ENCODE peak calls at places on chromosome 1, in six cellular contexts. One of them, this sample, is unnamed.
A peak's percentile ranks its signal among the peaks of the same experiment; 100 is the strongest.

GRCh38 chr1:182699673-182700350 is 15.4 kb upstream of the RGS8 start:
- DNase-seq in Panc1: no peak
- DNase-seq in colonic mucosa: no peak
- DNase-seq in stimulated activated CD8-positive, alpha-beta memory T cell treated with anti-CD3 and anti-CD28 coated beads, Interleukin-15, amount 100 ng/mL, for 1 hour: no peak
- DNase-seq in body of pancreas: no peak
- DNase-seq in stomach: no peak
- DNase-seq in this sample: no peak

GRCh38 chr1:221576268-221576667 is 165.6 kb downstream of the DUSP10 start:
- DNase-seq in Panc1: no peak
- DNase-seq in colonic mucosa: no peak
- DNase-seq in stimulated activated CD8-positive, alpha-beta memory T cell treated with anti-CD3 and anti-CD28 coated beads, Interleukin-15, amount 100 ng/mL, for 1 hour: no peak
- DNase-seq in body of pancreas: no peak
- DNase-seq in stomach: no peak
- DNase-seq in this sample: no peak

GRCh38 chr1:56334027-56334426 is 245.3 kb downstream of the PLPP3 start:
- DNase-seq in Panc1: no peak
- DNase-seq in colonic mucosa: no peak
- DNase-seq in stimulated activated CD8-positive, alpha-beta memory T cell treated with anti-CD3 and anti-CD28 coated beads, Interleukin-15, amount 100 ng/mL, for 1 hour: no peak
- DNase-seq in body of pancreas: no peak
- DNase-seq in stomach: no peak
- DNase-seq in this sample: no peak

GRCh38 chr1:86197206-86197855 is 40.8 kb upstream of the COL24A1 start:
- DNase-seq in Panc1: no peak
- DNase-seq in colonic mucosa: no peak
- DNase-seq in stimulated activated CD8-positive, alpha-beta memory T cell treated with anti-CD3 and anti-CD28 coated beads, Interleukin-15, amount 100 ng/mL, for 1 hour: no peak
- DNase-seq in body of pancreas: no peak
- DNase-seq in stomach: no peak
- DNase-seq in this sample: no peak

GRCh38 chr1:28313710-28314510 is 14.9 kb upstream of the MED18 start:
- DNase-seq in Panc1: peak; percentile 51
- DNase-seq in colonic mucosa: peak; percentile 46
- DNase-seq in stimulated activated CD8-positive, alpha-beta memory T cell treated with anti-CD3 and anti-CD28 coated beads, Interleukin-15, amount 100 ng/mL, for 1 hour: no peak
- DNase-seq in body of pancreas: peak; percentile 80
- DNase-seq in stomach: peak; percentile 73
- DNase-seq in this sample: peak; percentile 23

GRCh38 chr1:160733933-160734332 is 5.1 kb upstream of the SLAMF7 start:
- DNase-seq in Panc1: no peak
- DNase-seq in colonic mucosa: no peak
- DNase-seq in stimulated activated CD8-positive, alpha-beta memory T cell treated with anti-CD3 and anti-CD28 coated beads, Interleukin-15, amount 100 ng/mL, for 1 hour: no peak
- DNase-seq in body of pancreas: no peak
- DNase-seq in stomach: no peak
- DNase-seq in this sample: no peak

GRCh38 chr1:181097242-181097641 is 8.7 kb downstream of the IER5 start:
- DNase-seq in Panc1: no peak
- DNase-seq in colonic mucosa: no peak
- DNase-seq in stimulated activated CD8-positive, alpha-beta memory T cell treated with anti-CD3 and anti-CD28 coated beads, Interleukin-15, amount 100 ng/mL, for 1 hour: no peak
- DNase-seq in body of pancreas: no peak
- DNase-seq in stomach: no peak
- DNase-seq in this sample: no peak

GRCh38 chr1:30727796-30728195 is 4.4 kb upstream of the MATN1 start:
- DNase-seq in Panc1: no peak
- DNase-seq in colonic mucosa: no peak
- DNase-seq in stimulated activated CD8-positive, alpha-beta memory T cell treated with anti-CD3 and anti-CD28 coated beads, Interleukin-15, amount 100 ng/mL, for 1 hour: no peak
- DNase-seq in body of pancreas: no peak
- DNase-seq in stomach: no peak
- DNase-seq in this sample: no peak

GRCh38 chr1:32179443-32180185 is at the start of gene TXLNA:
- DNase-seq in Panc1: peak; percentile 63
- DNase-seq in colonic mucosa: peak; percentile 96
- DNase-seq in stimulated activated CD8-positive, alpha-beta memory T cell treated with anti-CD3 and anti-CD28 coated beads, Interleukin-15, amount 100 ng/mL, for 1 hour: peak; percentile 72
- DNase-seq in body of pancreas: peak; percentile 92
- DNase-seq in stomach: peak; percentile 95
- DNase-seq in this sample: peak; percentile 63

GRCh38 chr1:82775402-82776000 is 974.8 kb downstream of the ADGRL2 start:
- DNase-seq in Panc1: peak; percentile 15
- DNase-seq in colonic mucosa: peak; percentile 23
- DNase-seq in stimulated activated CD8-positive, alpha-beta memory T cell treated with anti-CD3 and anti-CD28 coated beads, Interleukin-15, amount 100 ng/mL, for 1 hour: no peak
- DNase-seq in body of pancreas: peak; percentile 55
- DNase-seq in stomach: no peak
- DNase-seq in this sample: no peak

GRCh38 chr1:161374373-161374772 is 6.7 kb upstream of the CFAP126 start:
- DNase-seq in Panc1: no peak
- DNase-seq in colonic mucosa: no peak
- DNase-seq in stimulated activated CD8-positive, alpha-beta memory T cell treated with anti-CD3 and anti-CD28 coated beads, Interleukin-15, amount 100 ng/mL, for 1 hour: no peak
- DNase-seq in body of pancreas: no peak
- DNase-seq in stomach: no peak
- DNase-seq in this sample: no peak

GRCh38 chr1:55868026-55868425 is 652.9 kb upstream of the USP24 start:
- DNase-seq in Panc1: no peak
- DNase-seq in colonic mucosa: no peak
- DNase-seq in stimulated activated CD8-positive, alpha-beta memory T cell treated with anti-CD3 and anti-CD28 coated beads, Interleukin-15, amount 100 ng/mL, for 1 hour: no peak
- DNase-seq in body of pancreas: no peak
- DNase-seq in stomach: no peak
- DNase-seq in this sample: no peak

GRCh38 chr1:180994262-180994661 is 28.4 kb downstream of the STX6 start:
- DNase-seq in Panc1: no peak
- DNase-seq in colonic mucosa: no peak
- DNase-seq in stimulated activated CD8-positive, alpha-beta memory T cell treated with anti-CD3 and anti-CD28 coated beads, Interleukin-15, amount 100 ng/mL, for 1 hour: no peak
- DNase-seq in body of pancreas: no peak
- DNase-seq in stomach: no peak
- DNase-seq in this sample: no peak

GRCh38 chr1:240820816-240821215 is 208.9 kb upstream of the GREM2 start:
- DNase-seq in Panc1: no peak
- DNase-seq in colonic mucosa: no peak
- DNase-seq in stimulated activated CD8-positive, alpha-beta memory T cell treated with anti-CD3 and anti-CD28 coated beads, Interleukin-15, amount 100 ng/mL, for 1 hour: no peak
- DNase-seq in body of pancreas: no peak
- DNase-seq in stomach: no peak
- DNase-seq in this sample: no peak

GRCh38 chr1:193498088-193498605 is 311.7 kb upstream of the B3GALT2 start:
- DNase-seq in Panc1: no peak
- DNase-seq in colonic mucosa: no peak
- DNase-seq in stimulated activated CD8-positive, alpha-beta memory T cell treated with anti-CD3 and anti-CD28 coated beads, Interleukin-15, amount 100 ng/mL, for 1 hour: no peak
- DNase-seq in body of pancreas: no peak
- DNase-seq in stomach: no peak
- DNase-seq in this sample: no peak

GRCh38 chr1:63659448-63659847 is 66.2 kb downstream of the PGM1 start:
- DNase-seq in Panc1: no peak
- DNase-seq in colonic mucosa: no peak
- DNase-seq in stimulated activated CD8-positive, alpha-beta memory T cell treated with anti-CD3 and anti-CD28 coated beads, Interleukin-15, amount 100 ng/mL, for 1 hour: no peak
- DNase-seq in body of pancreas: no peak
- DNase-seq in stomach: no peak
- DNase-seq in this sample: no peak

GRCh38 chr1:226292874-226293552 is 16.0 kb downstream of the LIN9 start:
- DNase-seq in Panc1: no peak
- DNase-seq in colonic mucosa: no peak
- DNase-seq in stimulated activated CD8-positive, alpha-beta memory T cell treated with anti-CD3 and anti-CD28 coated beads, Interleukin-15, amount 100 ng/mL, for 1 hour: no peak
- DNase-seq in body of pancreas: no peak
- DNase-seq in stomach: no peak
- DNase-seq in this sample: no peak

GRCh38 chr1:104706631-104707147 is 957.0 kb downstream of the AMY1C start:
- DNase-seq in Panc1: no peak
- DNase-seq in colonic mucosa: no peak
- DNase-seq in stimulated activated CD8-positive, alpha-beta memory T cell treated with anti-CD3 and anti-CD28 coated beads, Interleukin-15, amount 100 ng/mL, for 1 hour: no peak
- DNase-seq in body of pancreas: no peak
- DNase-seq in stomach: no peak
- DNase-seq in this sample: peak; percentile 24

GRCh38 chr1:158999301-159000069 is 10.2 kb upstream of the IFI16 start:
- DNase-seq in Panc1: no peak
- DNase-seq in colonic mucosa: peak; percentile 67
- DNase-seq in stimulated activated CD8-positive, alpha-beta memory T cell treated with anti-CD3 and anti-CD28 coated beads, Interleukin-15, amount 100 ng/mL, for 1 hour: no peak
- DNase-seq in body of pancreas: peak; percentile 28
- DNase-seq in stomach: no peak
- DNase-seq in this sample: no peak

GRCh38 chr1:157069596-157069995 is 24.1 kb upstream of the ARHGEF11 start:
- DNase-seq in Panc1: no peak
- DNase-seq in colonic mucosa: no peak
- DNase-seq in stimulated activated CD8-positive, alpha-beta memory T cell treated with anti-CD3 and anti-CD28 coated beads, Interleukin-15, amount 100 ng/mL, for 1 hour: no peak
- DNase-seq in body of pancreas: no peak
- DNase-seq in stomach: no peak
- DNase-seq in this sample: no peak

GRCh38 chr1:2070016-2070415 is 19.8 kb downstream of the PRKCZ start:
- DNase-seq in Panc1: no peak
- DNase-seq in colonic mucosa: no peak
- DNase-seq in stimulated activated CD8-positive, alpha-beta memory T cell treated with anti-CD3 and anti-CD28 coated beads, Interleukin-15, amount 100 ng/mL, for 1 hour: no peak
- DNase-seq in body of pancreas: no peak
- DNase-seq in stomach: no peak
- DNase-seq in this sample: no peak

GRCh38 chr1:6691507-6691906 is 10.1 kb downstream of the DNAJC11 start:
- DNase-seq in Panc1: no peak
- DNase-seq in colonic mucosa: no peak
- DNase-seq in stimulated activated CD8-positive, alpha-beta memory T cell treated with anti-CD3 and anti-CD28 coated beads, Interleukin-15, amount 100 ng/mL, for 1 hour: no peak
- DNase-seq in body of pancreas: no peak
- DNase-seq in stomach: no peak
- DNase-seq in this sample: no peak

GRCh38 chr1:15595809-15596730 is 11.2 kb upstream of the AGMAT start:
- DNase-seq in Panc1: no peak
- DNase-seq in colonic mucosa: no peak
- DNase-seq in stimulated activated CD8-positive, alpha-beta memory T cell treated with anti-CD3 and anti-CD28 coated beads, Interleukin-15, amount 100 ng/mL, for 1 hour: no peak
- DNase-seq in body of pancreas: no peak
- DNase-seq in stomach: no peak
- DNase-seq in this sample: no peak

GRCh38 chr1:15662539-15662938 is 21.6 kb upstream of the PLEKHM2 start:
- DNase-seq in Panc1: no peak
- DNase-seq in colonic mucosa: no peak
- DNase-seq in stimulated activated CD8-positive, alpha-beta memory T cell treated with anti-CD3 and anti-CD28 coated beads, Interleukin-15, amount 100 ng/mL, for 1 hour: no peak
- DNase-seq in body of pancreas: no peak
- DNase-seq in stomach: no peak
- DNase-seq in this sample: no peak

GRCh38 chr1:87155180-87155579 is 173.5 kb upstream of the LMO4 start:
- DNase-seq in Panc1: no peak
- DNase-seq in colonic mucosa: no peak
- DNase-seq in stimulated activated CD8-positive, alpha-beta memory T cell treated with anti-CD3 and anti-CD28 coated beads, Interleukin-15, amount 100 ng/mL, for 1 hour: no peak
- DNase-seq in body of pancreas: no peak
- DNase-seq in stomach: no peak
- DNase-seq in this sample: no peak

GRCh38 chr1:1614204-1614953 is 921 bp upstream of the MIB2 start:
- DNase-seq in Panc1: no peak
- DNase-seq in colonic mucosa: peak; percentile 54
- DNase-seq in stimulated activated CD8-positive, alpha-beta memory T cell treated with anti-CD3 and anti-CD28 coated beads, Interleukin-15, amount 100 ng/mL, for 1 hour: no peak
- DNase-seq in body of pancreas: peak; percentile 57
- DNase-seq in stomach: peak; percentile 40
- DNase-seq in this sample: no peak

GRCh38 chr1:10736623-10737267 is 59.7 kb downstream of the CASZ1 start:
- DNase-seq in Panc1: no peak
- DNase-seq in colonic mucosa: no peak
- DNase-seq in stimulated activated CD8-positive, alpha-beta memory T cell treated with anti-CD3 and anti-CD28 coated beads, Interleukin-15, amount 100 ng/mL, for 1 hour: no peak
- DNase-seq in body of pancreas: peak; percentile 71
- DNase-seq in stomach: peak; percentile 89
- DNase-seq in this sample: no peak

GRCh38 chr1:67485046-67485811 is 55.0 kb upstream of the SERBP1 start:
- DNase-seq in Panc1: no peak
- DNase-seq in colonic mucosa: no peak
- DNase-seq in stimulated activated CD8-positive, alpha-beta memory T cell treated with anti-CD3 and anti-CD28 coated beads, Interleukin-15, amount 100 ng/mL, for 1 hour: no peak
- DNase-seq in body of pancreas: no peak
- DNase-seq in stomach: no peak
- DNase-seq in this sample: no peak

GRCh38 chr1:22654692-22655091 is 1.7 kb downstream of the C1QB start:
- DNase-seq in Panc1: no peak
- DNase-seq in colonic mucosa: no peak
- DNase-seq in stimulated activated CD8-positive, alpha-beta memory T cell treated with anti-CD3 and anti-CD28 coated beads, Interleukin-15, amount 100 ng/mL, for 1 hour: no peak
- DNase-seq in body of pancreas: no peak
- DNase-seq in stomach: no peak
- DNase-seq in this sample: no peak

GRCh38 chr1:940121-941026 is 16.7 kb downstream of the SAMD11 start:
- DNase-seq in Panc1: no peak
- DNase-seq in colonic mucosa: peak; percentile 59
- DNase-seq in stimulated activated CD8-positive, alpha-beta memory T cell treated with anti-CD3 and anti-CD28 coated beads, Interleukin-15, amount 100 ng/mL, for 1 hour: no peak
- DNase-seq in body of pancreas: peak; percentile 47
- DNase-seq in stomach: peak; percentile 56
- DNase-seq in this sample: no peak

GRCh38 chr1:50742523-50742922 is 217.5 kb downstream of the FAF1 start:
- DNase-seq in Panc1: no peak
- DNase-seq in colonic mucosa: no peak
- DNase-seq in stimulated activated CD8-positive, alpha-beta memory T cell treated with anti-CD3 and anti-CD28 coated beads, Interleukin-15, amount 100 ng/mL, for 1 hour: no peak
- DNase-seq in body of pancreas: no peak
- DNase-seq in stomach: no peak
- DNase-seq in this sample: no peak

GRCh38 chr1:72066431-72066830 is 215.9 kb downstream of the NEGR1 start:
- DNase-seq in Panc1: no peak
- DNase-seq in colonic mucosa: no peak
- DNase-seq in stimulated activated CD8-positive, alpha-beta memory T cell treated with anti-CD3 and anti-CD28 coated beads, Interleukin-15, amount 100 ng/mL, for 1 hour: no peak
- DNase-seq in body of pancreas: no peak
- DNase-seq in stomach: no peak
- DNase-seq in this sample: no peak

GRCh38 chr1:156390409-156391144 is 21.6 kb downstream of the RHBG start:
- DNase-seq in Panc1: no peak
- DNase-seq in colonic mucosa: no peak
- DNase-seq in stimulated activated CD8-positive, alpha-beta memory T cell treated with anti-CD3 and anti-CD28 coated beads, Interleukin-15, amount 100 ng/mL, for 1 hour: no peak
- DNase-seq in body of pancreas: no peak
- DNase-seq in stomach: no peak
- DNase-seq in this sample: no peak

GRCh38 chr1:229665912-229666558 is 40.0 kb downstream of the URB2 start:
- DNase-seq in Panc1: no peak
- DNase-seq in colonic mucosa: no peak
- DNase-seq in stimulated activated CD8-positive, alpha-beta memory T cell treated with anti-CD3 and anti-CD28 coated beads, Interleukin-15, amount 100 ng/mL, for 1 hour: no peak
- DNase-seq in body of pancreas: no peak
- DNase-seq in stomach: no peak
- DNase-seq in this sample: no peak

GRCh38 chr1:220326578-220326977 is 54.3 kb upstream of the RAB3GAP2 start:
- DNase-seq in Panc1: no peak
- DNase-seq in colonic mucosa: no peak
- DNase-seq in stimulated activated CD8-positive, alpha-beta memory T cell treated with anti-CD3 and anti-CD28 coated beads, Interleukin-15, amount 100 ng/mL, for 1 hour: no peak
- DNase-seq in body of pancreas: no peak
- DNase-seq in stomach: no peak
- DNase-seq in this sample: no peak

GRCh38 chr1:160781914-160782689 is 13.9 kb upstream of the LY9 start:
- DNase-seq in Panc1: no peak
- DNase-seq in colonic mucosa: peak; percentile 34
- DNase-seq in stimulated activated CD8-positive, alpha-beta memory T cell treated with anti-CD3 and anti-CD28 coated beads, Interleukin-15, amount 100 ng/mL, for 1 hour: no peak
- DNase-seq in body of pancreas: peak; percentile 45
- DNase-seq in stomach: peak; percentile 75
- DNase-seq in this sample: no peak

GRCh38 chr1:169844941-169845608 is 48.6 kb downstream of the SCYL3 start:
- DNase-seq in Panc1: no peak
- DNase-seq in colonic mucosa: no peak
- DNase-seq in stimulated activated CD8-positive, alpha-beta memory T cell treated with anti-CD3 and anti-CD28 coated beads, Interleukin-15, amount 100 ng/mL, for 1 hour: no peak
- DNase-seq in body of pancreas: no peak
- DNase-seq in stomach: no peak
- DNase-seq in this sample: no peak